ENCODE peak calls at places on chromosomes 1 and 21, in four cellular contexts. Q, H, U and J are unnamed samples.

GRCh38 chr1:113812661-113813135 is 422 bp upstream of the RSBN1 start:
- DNase-seq in U (no peak), H (peak; percentile 57), Q (no peak), J (no peak)

GRCh38 chr1:82086739-82087138 is 286.0 kb downstream of the ADGRL2 start:
- DNase-seq in U (no peak), Q (peak; percentile 10), H (no peak), J (no peak)

GRCh38 chr1:206801467-206801866 is 29.2 kb upstream of the IL10 start:
- DNase-seq in U (no peak), Q (no peak), H (no peak), J (no peak)

GRCh38 chr1:205269711-205270110 is 42.0 kb downstream of the TMCC2 start:
- DNase-seq in H (no peak), U (no peak), Q (no peak), J (no peak)

GRCh38 chr1:201190624-201191051 is at the start of gene IGFN1:
- DNase-seq in U (no peak), Q (no peak), H (no peak), J (no peak)

GRCh38 chr1:24438423-24438901 is 22.9 kb downstream of the NIPAL3 start:
- DNase-seq in U (no peak), Q (peak; percentile 64), H (no peak), J (no peak)

GRCh38 chr21:28445081-28445830 is 547.4 kb downstream of the LTN1 start:
- DNase-seq in Q (no peak), H (no peak), U (no peak), J (no peak)

GRCh38 chr21:15483138-15483780 is 246.5 kb upstream of the USP25 start:
- DNase-seq in U (peak; percentile 88), H (peak; percentile 55), Q (peak; percentile 70), J (peak; percentile 50)

GRCh38 chr1:190475394-190476250 is 2.0 kb downstream of the BRINP3 start:
- DNase-seq in H (no peak), U (peak; percentile 31), Q (no peak), J (no peak)

GRCh38 chr1:33753087-33753856 is 110.6 kb upstream of the HMGB4 start:
- DNase-seq in H (no peak), U (no peak), Q (no peak), J (no peak)

GRCh38 chr1:62356257-62356835 is 37.1 kb upstream of the KANK4 start:
- DNase-seq in H (no peak), U (no peak), Q (peak; percentile 47), J (no peak)

GRCh38 chr1:77539510-77540142 is 142.8 kb downstream of the ZZZ3 start:
- DNase-seq in Q (peak; percentile 94), U (no peak), H (no peak), J (no peak)

GRCh38 chr1:111511362-111511761 is 7.9 kb upstream of the ADORA3 start:
- DNase-seq in U (no peak), Q (no peak), H (no peak), J (no peak)

GRCh38 chr1:178532392-178532791 is 19.5 kb downstream of the TEX35 start:
- DNase-seq in Q (peak; percentile 62), H (peak; percentile 87), U (peak; percentile 87), J (peak; percentile 91)